ENCODE peak calls at places on chromosomes 4 and X, in four cellular contexts. V is HepG2, T is GM12878, G is K562. D is an unnamed sample.

GRCh38 chr4:11368701-11369115 is 60.0 kb downstream of the HS3ST1 start:
- DNase-seq in T (no peak), V (no peak), G (no peak), D (no peak)

GRCh38 chr4:169059294-169060201 is 49.5 kb upstream of the CBR4 start:
- DNase-seq in G (no peak), T (no peak), V (no peak), D (no peak)

GRCh38 chr4:118939169-118939779 is 50.6 kb downstream of the SYNPO2 start:
- DNase-seq in V (no peak), T (no peak), G (no peak), D (no peak)

GRCh38 chr4:43512253-43512652 is 619.7 kb downstream of the GRXCR1 start:
- DNase-seq in G (no peak), V (no peak), T (no peak), D (no peak)

GRCh38 chr4:123401466-123402175 is 5.0 kb downstream of the SPRY1 start:
- DNase-seq in T (no peak), G (no peak), V (no peak), D (no peak)

GRCh38 chr4:104129243-104129642 is 365.5 kb downstream of the CXXC4 start:
- DNase-seq in G (no peak), T (no peak), V (no peak), D (no peak)

GRCh38 chr4:75432683-75433082 is 81.5 kb downstream of the RCHY1 start:
- DNase-seq in V (peak; percentile 46), G (peak; percentile 55), T (no peak), D (no peak)

GRCh38 chr4:109411964-109412363 is 21.7 kb upstream of the SEC24B start:
- DNase-seq in G (no peak), V (no peak), T (no peak), D (no peak)

GRCh38 chr4:139857021-139857420 is 191.4 kb downstream of the MGST2 start:
- DNase-seq in G (no peak), V (peak; percentile 77), T (no peak), D (no peak)

GRCh38 chrX:68703369-68703768 is 55.9 kb downstream of the STARD8 start:
- DNase-seq in T (no peak), G (no peak), V (no peak), D (no peak)

GRCh38 chr4:10721616-10722015 is 37.0 kb upstream of the CLNK start:
- DNase-seq in T (no peak), V (no peak), G (no peak), D (no peak)

GRCh38 chr4:69120869-69121268 is 24.6 kb downstream of the UGT2B7 start:
- DNase-seq in T (no peak), V (no peak), G (no peak), D (no peak)

GRCh38 chrX:153462291-153462690 is 8.1 kb downstream of the HAUS7 start:
- DNase-seq in T (no peak), G (no peak), V (no peak), D (no peak)

GRCh38 chr4:136319789-136320470 is 1212.4 kb downstream of the PCDH18 start:
- DNase-seq in G (no peak), V (peak; percentile 5), T (no peak), D (no peak)

GRCh38 chrX:26286836-26287235 is 70.9 kb downstream of the MAGEB5 start:
- DNase-seq in G (no peak), V (peak; percentile 0), T (no peak), D (no peak)

GRCh38 chr4:129641179-129641578 is 545.2 kb downstream of the C4orf33 start:
- DNase-seq in T (peak; percentile 8), V (peak; percentile 16), G (no peak), D (peak; percentile 23)

GRCh38 chr4:89026542-89026941 is 30.4 kb downstream of the FAM13A start:
- DNase-seq in G (no peak), V (no peak), T (no peak), D (no peak)

GRCh38 chr4:87026795-87027495 is 92.1 kb downstream of the AFF1 start:
- DNase-seq in G (no peak), T (peak; percentile 91), V (no peak), D (no peak)

GRCh38 chr4:54099959-54100606 is at the start of gene GSX2:
- DNase-seq in V (no peak), T (no peak), G (no peak), D (no peak)

GRCh38 chr4:80073362-80074008 is 456 bp upstream of the ANTXR2 start:
- DNase-seq in V (no peak), G (peak; percentile 74), T (peak; percentile 41), D (no peak)

GRCh38 chr4:1711055-1711905 is 839 bp downstream of the SLBP start:
- DNase-seq in G (peak; percentile 44), T (no peak), V (no peak), D (no peak)

GRCh38 chr4:9904976-9905587 is 116.2 kb downstream of the SLC2A9 start:
- DNase-seq in T (no peak), G (no peak), V (no peak), D (no peak)

GRCh38 chrX:118560380-118560932 is 64.8 kb downstream of the DOCK11 start:
- DNase-seq in T (no peak), V (no peak), G (no peak), D (no peak)

GRCh38 chrX:75076429-75076828 is 79.7 kb downstream of the ABCB7 start:
- DNase-seq in G (no peak), V (no peak), T (no peak), D (no peak)

GRCh38 chr4:85556293-85556692 is 81.3 kb downstream of the ARHGAP24 start:
- DNase-seq in T (peak; percentile 25), V (no peak), G (no peak), D (no peak)

GRCh38 chr4:81595287-81595686 is 123.6 kb upstream of the RASGEF1B start:
- DNase-seq in G (no peak), V (no peak), T (no peak), D (no peak)

GRCh38 chr4:81594495-81595169 is 122.9 kb upstream of the RASGEF1B start:
- DNase-seq in T (no peak), G (no peak), V (no peak), D (no peak)

GRCh38 chr4:81599646-81600231 is 128.0 kb upstream of the RASGEF1B start:
- DNase-seq in T (no peak), G (no peak), V (no peak), D (no peak)

GRCh38 chr4:81592698-81593097 is 121.0 kb upstream of the RASGEF1B start:
- DNase-seq in T (no peak), V (no peak), G (no peak), D (no peak)

DNA sequence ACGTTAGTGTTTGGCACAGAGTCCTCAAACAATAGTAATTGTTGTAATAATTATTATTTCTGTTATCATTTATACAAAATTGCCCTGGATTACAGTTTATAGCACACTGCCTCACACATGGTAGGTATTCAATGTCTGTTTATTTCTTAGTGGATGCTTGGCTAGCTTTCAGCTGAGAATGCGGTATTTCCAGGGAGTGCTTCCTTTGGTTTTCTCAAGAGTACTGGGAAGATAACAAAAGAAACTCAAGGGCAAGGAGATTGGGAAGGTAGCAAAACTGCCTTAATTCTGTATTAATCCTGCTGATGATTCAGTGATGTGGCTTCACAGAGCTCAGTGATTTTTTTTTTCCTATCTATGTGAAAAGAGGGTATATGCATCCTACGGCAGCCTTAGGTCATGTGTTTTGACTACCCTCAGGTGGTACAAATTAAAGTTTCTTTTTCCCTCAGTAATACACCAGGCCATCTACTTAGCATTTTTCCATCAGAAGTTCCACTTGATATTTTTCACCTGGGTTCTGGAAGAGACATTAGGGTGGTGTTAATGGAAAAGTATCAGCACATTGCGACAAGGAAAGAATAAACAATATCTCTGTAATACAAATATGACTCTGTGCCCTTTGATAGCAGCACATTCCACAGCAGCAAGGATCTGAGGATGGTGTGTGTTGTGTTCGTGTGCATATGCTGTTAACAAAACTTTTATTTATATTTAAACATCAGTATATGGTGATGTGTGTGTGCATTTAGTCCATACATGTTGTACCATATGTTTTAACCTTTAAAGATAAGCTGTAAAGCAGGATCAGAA is 124.3 kb upstream of the RASGEF1B start:
- DNase-seq in G (no peak), T (no peak), V (no peak), D (no peak)
- H3K4me1 ChIP-seq in G (no peaks in the 10 kb centered on the region), T (no peaks in the 10 kb centered on the region), V (peaks cover 6% of the 10 kb centered on the region), D (no peaks in the 10 kb centered on the region)

GRCh38 chr4:124632439-124632838 is 80.1 kb downstream of the ANKRD50 start:
- DNase-seq in G (no peak), T (no peak), V (no peak), D (no peak)

GRCh38 chr4:124635331-124635730 is 77.2 kb downstream of the ANKRD50 start:
- DNase-seq in T (no peak), G (no peak), V (no peak), D (no peak)

GRCh38 chr4:124633285-124633941 is 79.1 kb downstream of the ANKRD50 start:
- DNase-seq in T (no peak), V (no peak), G (no peak), D (no peak)

GRCh38 chr4:124640037-124640730 is 72.3 kb downstream of the ANKRD50 start:
- DNase-seq in V (no peak), T (no peak), G (no peak), D (no peak)

DNA sequence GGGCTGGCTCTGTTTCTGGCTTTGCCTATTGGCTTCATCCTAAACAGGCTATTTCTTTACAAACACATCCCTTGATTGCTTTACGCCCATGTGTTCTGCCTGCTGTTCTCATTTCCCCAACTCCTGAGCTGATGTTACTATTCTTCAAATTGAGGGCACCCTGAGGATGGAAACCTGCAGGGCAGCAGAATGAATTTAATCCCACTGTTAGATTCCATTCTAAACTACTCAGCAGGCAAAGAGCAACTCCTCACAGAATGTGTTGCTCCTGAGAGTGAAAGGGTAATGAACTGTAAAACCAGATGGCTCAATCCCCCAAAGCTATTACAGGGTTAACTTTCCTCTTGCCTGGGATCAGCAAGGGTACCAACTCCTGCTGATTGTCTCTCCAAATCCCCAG is 75.7 kb downstream of the ANKRD50 start:
- DNase-seq in G (no peak), V (no peak), T (no peak), D (peak; percentile 58)
- TF ChIP-seq CBX5 in G (no peak), V (no peak), T (no peak), D (no peak)

DNA sequence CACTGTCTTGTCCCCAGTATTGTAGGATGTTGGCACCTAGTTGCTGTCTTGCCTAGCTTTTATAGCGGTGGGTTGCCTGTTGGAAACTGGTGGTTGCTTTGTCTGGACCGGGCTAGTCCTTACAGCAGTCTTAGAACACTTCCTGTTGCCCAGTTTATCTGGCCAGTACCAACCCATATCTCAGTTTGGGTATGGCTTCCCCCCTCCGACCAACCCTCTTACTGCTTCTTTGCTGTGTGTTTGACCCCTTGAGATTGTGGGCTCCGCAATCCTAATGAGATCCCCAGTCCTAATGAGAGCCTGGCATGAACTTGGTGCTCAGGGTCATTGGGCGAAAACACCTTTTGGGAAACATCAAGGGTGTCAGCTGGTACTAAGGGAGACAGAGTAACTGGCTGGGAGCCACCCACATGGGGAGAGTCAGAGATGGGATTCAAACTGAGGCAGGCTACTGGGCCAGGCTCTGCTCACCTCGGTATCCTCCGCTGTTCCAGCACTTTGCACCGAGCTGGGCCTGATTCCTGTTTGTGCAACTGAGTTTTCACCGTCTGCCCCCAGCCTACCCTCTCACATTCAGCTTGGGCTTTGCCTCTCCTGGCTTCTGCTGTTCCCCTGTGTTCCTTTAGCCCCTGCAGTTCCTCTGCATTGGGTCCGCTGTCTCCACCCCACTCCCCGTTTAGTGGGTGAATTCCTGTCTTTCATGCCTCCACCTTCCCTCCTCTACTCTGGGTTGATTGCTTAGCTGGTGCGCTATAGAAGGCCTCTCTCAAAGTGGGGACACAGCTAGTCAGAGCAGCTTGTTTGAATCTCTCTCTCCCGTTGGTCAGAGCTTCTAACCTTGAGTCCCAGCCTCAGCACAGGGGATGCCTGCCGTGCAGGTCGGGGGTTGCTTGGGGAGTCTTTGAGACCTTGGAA is 1.6 kb downstream of the TBC1D14 start:
- DNase-seq in V (no peak), T (no peak), G (no peak), D (no peak)
- H3K4me1 ChIP-seq in V (peaks cover 68% of the 10 kb centered on the region), T (peaks cover 17% of the 10 kb centered on the region), G (peaks cover 77% of the 10 kb centered on the region), D (peaks cover 25% of the 10 kb centered on the region)

GRCh38 chrX:135114392-135114791 is 5.9 kb downstream of the ETDB start:
- DNase-seq in G (no peak), V (no peak), T (peak; percentile 61), D (no peak)

GRCh38 chrX:135112743-135113142 is 7.6 kb downstream of the ETDB start:
- DNase-seq in T (no peak), G (no peak), V (no peak), D (no peak)

GRCh38 chrX:135112096-135112729 is 8.1 kb downstream of the ETDB start:
- DNase-seq in V (no peak), T (no peak), G (peak; percentile 22), D (no peak)
- TF ChIP-seq CBX5 in V (no peak), T (no peak), G (no peak), D (no peak)

D was measured in H1.